ENCODE peak calls at places on chromosome 4, in seven cellular contexts. N, B, Y, I, R, E and S are unnamed samples.

GRCh38 chr4:24476209-24476781 is 108.1 kb downstream of the DHX15 start:
- DNase-seq in N (no peak), B (no peak), Y (no peak), I (no peak), R (peak; percentile 56), E (peak; percentile 3), S (no peak)

GRCh38 chr4:86892639-86892965 is 380 bp upstream of the C4orf36 start:
- DNase-seq in N (no peak), B (no peak), Y (no peak), I (no peak), R (no peak), E (no peak), S (no peak)

GRCh38 chr4:120725639-120726585 is 196.6 kb downstream of the PRDM5 start:
- DNase-seq in N (no peak), B (no peak), Y (no peak), I (no peak), R (no peak), E (no peak), S (no peak)

GRCh38 chr4:172865531-172866127 is 303.0 kb upstream of the GALNT7 start:
- DNase-seq in N (no peak), B (no peak), Y (no peak), I (no peak), R (no peak), E (no peak), S (no peak)

GRCh38 chr4:107997001-107997788 is 7.5 kb downstream of the HADH start:
- DNase-seq in N (no peak), B (no peak), Y (no peak), I (no peak), R (no peak), E (peak; percentile 79), S (no peak)

GRCh38 chr4:48909697-48910096 is 3.1 kb upstream of the OCIAD2 start:
- DNase-seq in N (peak; percentile 15), B (no peak), Y (no peak), I (no peak), R (no peak), E (peak; percentile 99), S (no peak)

GRCh38 chr4:140368686-140369085 is 4.8 kb upstream of the SCOC start:
- DNase-seq in N (no peak), B (no peak), Y (no peak), I (no peak), R (no peak), E (no peak), S (no peak)

GRCh38 chr4:140296335-140296753 is 77.1 kb upstream of the SCOC start:
- DNase-seq in N (peak; percentile 56), B (peak; percentile 25), Y (no peak), I (peak; percentile 74), R (no peak), E (peak; percentile 79), S (no peak)

GRCh38 chr4:75916091-75916661 is 13.9 kb upstream of the PPEF2 start:
- DNase-seq in N (peak; percentile 34), B (peak; percentile 36), Y (no peak), I (no peak), R (peak; percentile 51), E (peak; percentile 37), S (peak; percentile 44)

GRCh38 chr4:166594326-166594946 is 639.9 kb downstream of the SPOCK3 start:
- DNase-seq in N (peak; percentile 62), B (peak; percentile 40), Y (no peak), I (no peak), R (peak; percentile 8), E (peak; percentile 34), S (peak; percentile 53)

DNA sequence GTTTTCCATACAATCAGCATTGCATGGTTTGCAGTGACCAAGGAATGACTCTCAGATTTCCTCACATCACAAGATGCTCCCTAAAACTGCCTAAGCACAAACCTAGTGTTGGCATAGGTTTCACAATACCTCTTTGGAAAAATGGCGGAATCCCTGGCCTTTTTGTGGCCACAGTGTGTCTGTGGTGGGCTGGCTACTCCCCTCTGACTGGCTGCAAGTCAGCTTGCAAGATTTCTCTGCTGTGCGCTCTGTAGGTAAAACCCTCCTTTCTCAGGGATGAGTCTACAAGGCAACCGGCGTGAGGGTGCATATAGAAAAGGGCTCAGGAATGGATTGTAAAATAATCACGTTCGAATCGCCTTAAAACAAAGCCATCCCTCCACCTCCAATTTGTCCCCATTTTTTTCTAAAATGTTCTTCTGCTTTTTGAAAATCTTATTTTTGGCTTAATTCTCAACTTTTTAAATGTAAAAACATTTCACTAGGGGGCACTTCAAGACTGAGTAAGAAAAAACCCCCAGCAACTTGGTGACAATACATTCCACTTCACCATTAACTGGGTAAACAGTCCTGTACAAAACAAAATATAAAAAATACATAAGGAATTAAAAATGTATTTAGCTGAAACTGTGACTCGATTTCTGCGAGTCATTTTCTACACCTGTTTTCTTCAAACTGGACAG is 235.6 kb downstream of the STIM2 start:
- DNase-seq in N (no peak), B (no peak), Y (no peak), I (no peak), R (no peak), E (no peak), S (no peak)
- TF ChIP-seq CTCF in N (no peak), B (no peak), Y (peak; percentile 5), I (no peak), R (no peak), E (peak; percentile 17), S (peak; percentile 26)

GRCh38 chr4:162406637-162407370 is 243.0 kb upstream of the FSTL5 start:
- DNase-seq in N (no peak), B (no peak), Y (no peak), I (no peak), R (no peak), E (no peak), S (no peak)

GRCh38 chr4:162409048-162409447 is 245.2 kb upstream of the FSTL5 start:
- DNase-seq in N (no peak), B (no peak), Y (no peak), I (no peak), R (no peak), E (no peak), S (no peak)

GRCh38 chr4:162410854-162411253 is 247.1 kb upstream of the FSTL5 start:
- DNase-seq in N (no peak), B (no peak), Y (no peak), I (no peak), R (no peak), E (no peak), S (no peak)

GRCh38 chr4:162403956-162404355 is 240.2 kb upstream of the FSTL5 start:
- DNase-seq in N (no peak), B (no peak), Y (no peak), I (no peak), R (no peak), E (no peak), S (no peak)

DNA sequence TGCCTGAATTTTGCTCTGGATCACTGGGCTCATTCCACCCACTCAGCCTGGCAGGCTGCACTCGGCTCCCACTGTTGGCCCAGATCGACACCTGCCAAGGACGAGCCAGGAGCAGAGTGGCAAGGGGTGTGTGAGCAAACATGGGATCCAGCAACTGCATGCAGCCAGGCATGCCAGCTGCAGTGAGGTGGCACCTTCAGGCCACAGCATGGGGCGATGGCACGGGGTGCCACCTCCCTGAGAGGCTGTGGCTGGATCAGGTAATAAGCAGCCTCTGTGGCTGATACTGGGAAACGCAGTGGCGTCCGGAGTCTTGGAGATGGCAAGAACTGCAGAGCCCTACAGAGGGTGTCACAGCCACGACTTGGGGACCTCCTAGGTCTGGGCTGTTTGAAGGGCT is 244.5 kb upstream of the FSTL5 start:
- DNase-seq in N (no peak), B (no peak), Y (no peak), I (no peak), R (no peak), E (no peak), S (no peak)
- TF ChIP-seq CTCF in N (no peak), B (no peak), Y (no peak), I (no peak), R (no peak), E (no peak), S (no peak)

GRCh38 chr4:165347647-165348569 is 20.4 kb downstream of the MSMO1 start:
- DNase-seq in N (no peak), B (no peak), Y (no peak), I (no peak), R (no peak), E (no peak), S (no peak)

GRCh38 chr4:165345663-165346417 is 18.4 kb downstream of the MSMO1 start:
- DNase-seq in N (no peak), B (no peak), Y (no peak), I (no peak), R (no peak), E (no peak), S (no peak)

GRCh38 chr4:165343353-165344191 is 16.1 kb downstream of the MSMO1 start:
- DNase-seq in N (no peak), B (no peak), Y (no peak), I (no peak), R (no peak), E (no peak), S (no peak)
- TF ChIP-seq CTCF in N (peak; percentile 39), B (no peak), Y (peak; percentile 39), I (no peak), R (no peak), E (no peak), S (no peak)

GRCh38 chr4:16617416-16617815 is 281.0 kb downstream of the LDB2 start:
- DNase-seq in N (no peak), B (no peak), Y (no peak), I (no peak), R (no peak), E (peak; percentile 38), S (no peak)

GRCh38 chr4:16616981-16617380 is 281.5 kb downstream of the LDB2 start:
- DNase-seq in N (no peak), B (no peak), Y (no peak), I (no peak), R (no peak), E (no peak), S (no peak)
- TF ChIP-seq CTCF in N (no peak), B (no peak), Y (no peak), I (no peak), R (no peak), E (no peak), S (no peak)

DNA sequence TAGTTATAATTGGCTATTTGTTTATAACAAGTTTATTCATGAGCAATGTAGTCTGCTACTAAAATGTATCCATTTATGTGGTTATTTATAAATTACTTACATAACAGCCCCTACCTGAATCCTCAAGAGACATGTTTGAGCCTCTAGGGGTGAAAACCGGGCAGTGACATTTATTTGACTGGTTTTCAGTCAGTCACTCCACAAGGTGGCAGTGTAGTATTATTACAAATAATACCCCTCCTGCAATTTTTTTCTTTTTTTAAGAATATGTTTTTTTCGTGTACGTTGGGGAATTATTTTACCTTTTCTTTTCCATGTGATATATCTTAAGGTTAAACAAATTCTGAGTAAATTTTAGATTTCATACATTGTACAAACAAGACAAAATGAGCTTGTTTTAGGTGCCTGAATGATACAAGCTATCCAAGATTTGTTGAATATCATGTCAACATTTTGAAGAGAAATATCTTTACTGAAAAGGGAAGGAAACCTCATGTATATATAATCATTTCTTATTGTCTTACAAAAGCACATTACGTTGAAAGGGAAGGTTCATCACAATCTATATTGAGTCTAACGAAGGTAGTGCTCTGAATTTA is 598.7 kb upstream of the TECRL start:
- DNase-seq in N (peak; percentile 48), B (peak; percentile 11), Y (no peak), I (no peak), R (peak; percentile 10), E (peak; percentile 42), S (peak; percentile 40)
- TF ChIP-seq CTCF in N (peak; percentile 77), B (peak; percentile 68), Y (peak; percentile 51), I (peak; percentile 30), R (no peak), E (peak; percentile 78), S (peak; percentile 89)

GRCh38 chr4:21709761-21710160 is 238.8 kb downstream of the KCNIP4 start:
- DNase-seq in N (no peak), B (no peak), Y (no peak), I (no peak), R (no peak), E (no peak), S (no peak)
- TF ChIP-seq CTCF in N (no peak), B (no peak), Y (no peak), I (no peak), R (no peak), E (no peak), S (no peak)